ENCODE peak calls at places on chromosomes 2 and 18, in four cellular contexts. N is GM10248, V is MCF 10A, G is PC-9. P is an unnamed sample.
A peak's percentile ranks its signal among the peaks of the same experiment; 100 is the strongest.

GRCh38 chr2:73259704-73260337 is 24.5 kb downstream of the FBXO41 start:
- DNase-seq in N (no peak), V (no peak), G (no peak), P (no peak)

GRCh38 chr2:174053784-174054183 is 88.6 kb upstream of the SP3 start:
- DNase-seq in N (no peak), V (no peak), G (peak; percentile 15), P (no peak)

GRCh38 chr18:21636769-21637168 is 24.7 kb downstream of the SNRPD1 start:
- DNase-seq in N (no peak), V (peak; percentile 48), G (no peak), P (no peak)

GRCh38 chr2:28707592-28707991 is 44.0 kb upstream of the PPP1CB start:
- DNase-seq in N (no peak), V (no peak), G (no peak), P (no peak)

GRCh38 chr18:73940721-73941120 is 206.9 kb downstream of the FBXO15 start:
- DNase-seq in N (no peak), V (no peak), G (no peak), P (no peak)

GRCh38 chr2:10415048-10415447 is 33.1 kb downstream of the ODC1 start:
- DNase-seq in N (no peak), V (no peak), G (no peak), P (no peak)

GRCh38 chr2:74849228-74849892 is 15.4 kb downstream of the HK2 start:
- DNase-seq in N (peak; percentile 42), V (peak; percentile 66), G (peak; percentile 55), P (no peak)

GRCh38 chr2:144194331-144195071 is 325.4 kb downstream of the ZEB2 start:
- DNase-seq in N (peak; percentile 9), V (peak; percentile 10), G (no peak), P (no peak)

GRCh38 chr2:119113489-119113770 is 45.1 kb downstream of the C1QL2 start:
- DNase-seq in N (no peak), V (no peak), G (no peak), P (no peak)

GRCh38 chr18:11888726-11889125 is 19.4 kb downstream of the MPPE1 start:
- DNase-seq in N (no peak), V (no peak), G (no peak), P (no peak)

GRCh38 chr2:108927936-108928659 is 60.9 kb downstream of the EDAR start:
- DNase-seq in N (peak; percentile 58), V (peak; percentile 75), G (peak; percentile 50), P (no peak)

GRCh38 chr2:38462121-38462634 is 85.1 kb upstream of the ATL2 start:
- DNase-seq in N (no peak), V (peak; percentile 98), G (peak; percentile 90), P (no peak)

GRCh38 chr2:241947401-241947800 is 77.9 kb downstream of the RTP5 start:
- DNase-seq in N (no peak), V (no peak), G (no peak), P (no peak)

GRCh38 chr2:105598853-105599252 is 145.9 kb upstream of the NCK2 start:
- DNase-seq in N (no peak), V (no peak), G (no peak), P (no peak)

GRCh38 chr2:120761911-120762310 is 26.2 kb downstream of the GLI2 start:
- DNase-seq in N (no peak), V (no peak), G (no peak), P (no peak)

GRCh38 chr2:120763931-120764330 is 28.3 kb downstream of the GLI2 start:
- DNase-seq in N (no peak), V (no peak), G (no peak), P (no peak)

GRCh38 chr2:120764434-120764833 is 28.8 kb downstream of the GLI2 start:
- DNase-seq in N (no peak), V (no peak), G (no peak), P (no peak)

GRCh38 chr2:120762341-120763061 is 26.8 kb downstream of the GLI2 start:
- DNase-seq in N (no peak), V (no peak), G (no peak), P (no peak)

DNA sequence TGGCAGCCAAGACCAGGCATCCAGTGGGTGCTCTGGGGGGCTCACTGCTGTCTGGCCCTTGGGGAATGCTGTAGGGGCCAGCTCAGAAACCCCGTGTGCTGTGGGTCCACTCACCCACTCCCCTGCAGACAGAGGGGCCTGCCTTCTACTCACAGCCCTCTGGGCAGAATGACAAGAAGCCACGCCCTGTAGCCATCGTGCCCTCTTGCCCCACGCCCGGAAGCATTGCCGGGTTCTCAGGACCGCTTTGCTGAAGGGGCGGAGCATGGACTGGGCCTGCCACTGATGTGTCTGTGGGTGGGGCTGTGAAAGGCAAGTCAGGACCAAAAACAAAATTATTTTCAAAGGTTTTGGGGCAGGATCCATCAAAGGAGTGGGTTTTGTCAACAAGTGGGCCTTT is 27.8 kb downstream of the GLI2 start:
- DNase-seq in N (no peak), V (peak; percentile 22), G (peak; percentile 58), P (no peak)
- TF ChIP-seq CTCF in N (no peak), V (no peak), G (no peak), P (no peak)

GRCh38 chr18:62400916-62401315 is 75.8 kb downstream of the TNFRSF11A start:
- DNase-seq in N (no peak), V (no peak), G (no peak), P (no peak)

GRCh38 chr18:62398291-62398690 is 73.2 kb downstream of the TNFRSF11A start:
- DNase-seq in N (no peak), V (no peak), G (no peak), P (no peak)

GRCh38 chr18:62402342-62402948 is 77.3 kb downstream of the TNFRSF11A start:
- DNase-seq in N (no peak), V (no peak), G (no peak), P (no peak)

GRCh38 chr18:62399306-62399705 is 74.2 kb downstream of the TNFRSF11A start:
- DNase-seq in N (no peak), V (no peak), G (no peak), P (no peak)

GRCh38 chr18:62399781-62400308 is 74.7 kb downstream of the TNFRSF11A start:
- DNase-seq in N (no peak), V (peak; percentile 42), G (peak; percentile 24), P (no peak)
- TF ChIP-seq CTCF in N (peak; percentile 2), V (peak; percentile 11), G (peak; percentile 68), P (peak; percentile 57)

GRCh38 chr2:151828143-151828889 is at the start of gene ARL5A:
- DNase-seq in N (peak; percentile 98), V (peak; percentile 95), G (peak; percentile 93), P (peak; percentile 91)
- TF ChIP-seq CTCF in N (no peak), V (no peak), G (no peak), P (no peak)

GRCh38 chr2:110852541-110853263 is 120.3 kb downstream of the ACOXL start:
- DNase-seq in N (no peak), V (no peak), G (no peak), P (no peak)

GRCh38 chr2:110851531-110851930 is 119.2 kb downstream of the ACOXL start:
- DNase-seq in N (no peak), V (no peak), G (no peak), P (no peak)

GRCh38 chr2:110852051-110852450 is 119.7 kb downstream of the ACOXL start:
- DNase-seq in N (no peak), V (no peak), G (no peak), P (no peak)

GRCh38 chr2:110854355-110855081 is 122.1 kb downstream of the ACOXL start:
- DNase-seq in N (no peak), V (no peak), G (no peak), P (no peak)

GRCh38 chr2:110853516-110853915 is 121.1 kb downstream of the ACOXL start:
- DNase-seq in N (peak; percentile 45), V (peak; percentile 60), G (peak; percentile 16), P (no peak)
- TF ChIP-seq CTCF in N (peak; percentile 56), V (peak; percentile 55), G (peak; percentile 63), P (peak; percentile 59)